ENCODE peak calls at places on chromosomes 16 and 17, in seven cellular contexts. L, G, T, V, Q, K and I are unnamed samples. For H3K4me1 and H3K9me3, the result is how much of the 10 kb centered on the place peaks cover.

GRCh38 chr17:47652570-47652969 is 2.9 kb downstream of the KPNB1 start:
- DNase-seq in T (no peak), G (no peak), Q (no peak), L (no peak), V (no peak), K (no peak), I (no peak)

GRCh38 chr17:5424909-5425308 is 4.9 kb downstream of the RPAIN start:
- DNase-seq in G (no peak), L (no peak), Q (no peak), K (no peak), V (no peak), T (no peak), I (no peak)

GRCh38 chr16:17518441-17518840 is 47.7 kb upstream of the XYLT1 start:
- DNase-seq in L (no peak), G (no peak), V (no peak), K (no peak), Q (no peak), T (no peak), I (no peak)

GRCh38 chr16:47727131-47727530 is 266.0 kb downstream of the PHKB start:
- DNase-seq in K (no peak), V (no peak), T (no peak), G (no peak), L (no peak), Q (no peak), I (no peak)

GRCh38 chr17:5640726-5641125 is 56.4 kb upstream of the NLRP1 start:
- DNase-seq in G (no peak), T (no peak), K (no peak), L (no peak), V (no peak), Q (no peak), I (no peak)

GRCh38 chr16:88389191-88389590 is 6.4 kb downstream of the ZNF469 start:
- DNase-seq in T (no peak), L (no peak), V (no peak), G (no peak), Q (no peak), K (no peak), I (no peak)

GRCh38 chr16:54283735-54284318 is 2.8 kb downstream of the IRX3 start:
- DNase-seq in L (no peak), G (no peak), T (no peak), Q (no peak), V (no peak), K (no peak), I (no peak)

GRCh38 chr16:11857161-11857560 is 5.8 kb upstream of the RSL1D1 start:
- DNase-seq in Q (no peak), V (no peak), G (no peak), K (no peak), L (no peak), T (no peak), I (no peak)

GRCh38 chr17:4641297-4642195 is at the start of gene ALOX15:
- DNase-seq in Q (no peak), T (no peak), K (no peak), G (no peak), V (no peak), L (no peak), I (no peak)

GRCh38 chr17:48054238-48055185 is 6.4 kb downstream of the NFE2L1 start:
- DNase-seq in V (peak), L (peak), G (peak), T (peak), Q (peak), K (peak), I (peak)

GRCh38 chr17:66661411-66661843 is 173.5 kb upstream of the CACNG5 start:
- DNase-seq in V (no peak), K (peak), G (no peak), T (no peak), L (no peak), Q (no peak), I (no peak)

GRCh38 chr17:81381632-81382577 is 13.4 kb upstream of the BAHCC1 start:
- DNase-seq in L (no peak), V (no peak), T (peak), Q (no peak), K (no peak), G (no peak), I (no peak)

GRCh38 chr17:48238933-48239602 is 131.5 kb downstream of the SNX11 start:
- DNase-seq in G (no peak), K (no peak), T (no peak), Q (no peak), V (no peak), L (no peak), I (no peak)

GRCh38 chr17:8359769-8360168 is 16.7 kb downstream of the KRABD2 start:
- DNase-seq in K (no peak), T (no peak), Q (no peak), V (peak), L (peak), G (no peak), I (no peak)

GRCh38 chr16:14539156-14539555 is 90.9 kb downstream of the PARN start:
- DNase-seq in Q (no peak), G (no peak), L (no peak), T (no peak), V (no peak), K (no peak), I (no peak)

GRCh38 chr17:82372591-82373452 is 1.3 kb downstream of the UTS2R start:
- DNase-seq in L (no peak), K (no peak), V (no peak), T (no peak), G (no peak), Q (peak), I (no peak)

GRCh38 chr16:30805370-30806169 is 18.6 kb upstream of the ZNF629 start:
- DNase-seq in V (peak), K (peak), L (peak), T (peak), G (no peak), Q (peak), I (peak)

GRCh38 chr16:15757630-15758251 is 99.1 kb downstream of the MYH11 start:
- DNase-seq in Q (no peak), G (no peak), L (no peak), T (no peak), K (no peak), V (no peak), I (no peak)

GRCh38 chr16:24635900-24636610 is 93.4 kb upstream of the TNRC6A start:
- DNase-seq in T (peak), K (peak), Q (peak), L (peak), V (peak), G (no peak), I (peak)

GRCh38 chr17:48064638-48065037 is 16.5 kb downstream of the NFE2L1 start:
- DNase-seq in L (no peak), G (no peak), Q (no peak), K (no peak), V (no peak), T (no peak), I (no peak)

GRCh38 chr16:8924214-8924613 is 39.5 kb downstream of the USP7 start:
- DNase-seq in L (peak), Q (peak), G (no peak), K (peak), T (peak), V (peak), I (no peak)

GRCh38 chr17:4998027-4998665 is 396 bp downstream of the KIF1C start:
- DNase-seq in L (peak), V (peak), G (no peak), K (no peak), T (peak), Q (peak), I (peak)

GRCh38 chr16:82016268-82016667 is 5.0 kb upstream of the SDR42E1 start:
- DNase-seq in T (no peak), K (peak), Q (no peak), G (no peak), L (no peak), V (peak), I (no peak)

GRCh38 chr16:25372716-25373115 is 115.1 kb upstream of the ZKSCAN2 start:
- DNase-seq in K (no peak), Q (no peak), G (no peak), T (no peak), L (no peak), V (no peak), I (no peak)

GRCh38 chr16:84367297-84367680 is 1.0 kb upstream of the ATP2C2 start:
- DNase-seq in K (no peak), T (no peak), L (no peak), V (no peak), Q (no peak), G (no peak), I (no peak)
- H3K4me1 ChIP-seq in K (under half), T (under half), L (under half), V (under half), Q (under half), G (under half), I (under half)

GRCh38 chr16:77787452-77787851 is 912 bp upstream of the VAT1L start:
- DNase-seq in K (no peak), L (no peak), Q (no peak), V (no peak), T (no peak), G (no peak), I (no peak)

GRCh38 chr16:77785365-77785764 is 3.0 kb upstream of the VAT1L start:
- DNase-seq in V (no peak), L (no peak), T (no peak), G (no peak), Q (no peak), K (no peak), I (no peak)

GRCh38 chr16:77782694-77783093 is 5.7 kb upstream of the VAT1L start:
- DNase-seq in T (no peak), Q (no peak), G (no peak), V (no peak), L (no peak), K (no peak), I (no peak)

GRCh38 chr16:77786448-77786847 is 1.9 kb upstream of the VAT1L start:
- DNase-seq in Q (no peak), T (no peak), V (no peak), G (no peak), L (no peak), K (no peak), I (no peak)

DNA sequence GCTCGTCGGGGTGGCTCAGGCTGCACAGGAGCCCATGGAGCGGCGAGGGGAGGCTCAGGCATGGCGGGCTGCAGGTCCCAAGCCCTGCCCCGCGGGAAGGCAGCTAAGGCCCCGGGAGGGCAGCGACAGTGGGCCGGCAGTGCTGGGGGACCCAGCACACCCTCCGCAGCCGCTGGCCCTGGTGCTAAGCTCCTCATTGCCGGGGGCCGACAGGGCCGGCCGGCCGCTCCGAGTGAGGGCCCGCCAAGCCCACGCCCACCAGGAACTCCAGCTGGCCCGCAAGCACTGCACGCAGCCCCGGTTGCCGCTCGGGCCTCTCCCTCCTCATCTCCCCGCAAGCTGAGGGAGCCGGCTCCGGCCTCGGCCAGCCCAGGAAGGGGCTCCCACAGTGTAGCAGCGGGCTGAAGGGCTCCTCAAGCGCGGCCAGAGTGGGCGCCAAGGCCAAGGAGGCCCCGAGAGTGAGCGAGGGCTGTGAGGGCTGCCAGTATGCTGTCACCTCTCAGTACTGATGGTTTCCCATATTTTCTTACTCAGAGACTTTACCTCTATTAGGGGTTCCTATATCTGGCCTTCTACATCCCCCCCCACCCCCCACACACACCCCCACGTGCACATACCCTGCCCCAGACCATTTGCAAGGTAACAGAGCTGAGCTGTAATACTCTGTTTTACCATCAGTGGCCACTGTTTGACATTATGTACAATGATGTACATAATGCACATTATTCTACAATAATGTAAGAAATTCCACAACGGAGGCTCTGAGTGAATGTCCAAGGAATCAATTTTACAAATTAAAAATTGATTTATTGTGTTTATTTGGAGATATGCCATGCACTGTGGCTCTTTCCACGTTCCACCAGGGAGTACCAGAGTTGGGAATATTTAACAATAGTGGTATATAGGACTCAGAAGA is 3.7 kb upstream of the VAT1L start:
- DNase-seq in V (no peak), K (no peak), G (no peak), Q (no peak), L (no peak), T (no peak), I (no peak)
- TF ChIP-seq CTCF in V (peak), K (no peak), G (no peak), Q (no peak), L (no peak), T (no peak), I (no peak)

DNA sequence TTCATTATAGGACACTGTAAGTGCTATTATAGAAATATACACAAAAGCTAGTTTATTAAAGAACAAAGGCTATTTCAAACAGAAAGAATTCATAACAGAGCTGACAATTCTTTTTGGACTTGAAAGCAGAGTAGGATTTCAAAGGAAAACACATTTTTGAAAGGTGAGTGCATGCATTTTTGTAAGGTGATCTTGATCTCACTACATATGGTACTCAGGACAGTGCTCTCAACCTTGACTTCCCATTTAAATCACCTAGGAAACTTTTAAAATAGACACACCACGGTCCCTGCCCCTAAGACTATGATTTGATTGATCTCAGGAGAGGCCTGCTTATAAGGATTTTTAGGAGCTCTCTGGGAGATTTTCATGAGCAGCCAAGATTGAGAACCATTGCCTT is 1362.0 kb downstream of the CDH8 start:
- DNase-seq in V (no peak), K (no peak), T (no peak), Q (no peak), L (no peak), G (no peak), I (no peak)
- H3K9me3 ChIP-seq in V (under half), K (under half), T (under half), Q (under half), L (under half), G (under half), I (under half)

GRCh38 chr17:52147431-52147830 is 11.1 kb downstream of the CA10 start:
- DNase-seq in L (no peak), G (no peak), K (no peak), T (no peak), V (no peak), Q (no peak), I (no peak)

GRCh38 chr17:52149626-52150025 is 8.9 kb downstream of the CA10 start:
- DNase-seq in K (no peak), G (no peak), V (no peak), Q (no peak), T (no peak), L (no peak), I (no peak)

GRCh38 chr17:52147872-52148271 is 10.6 kb downstream of the CA10 start:
- DNase-seq in T (no peak), G (no peak), V (no peak), K (no peak), Q (no peak), L (no peak), I (no peak)

GRCh38 chr17:52148969-52149351 is 9.6 kb downstream of the CA10 start:
- DNase-seq in L (no peak), T (no peak), K (peak), G (no peak), Q (no peak), V (no peak), I (no peak)

GRCh38 chr17:52148288-52148968 is 10.1 kb downstream of the CA10 start:
- DNase-seq in Q (no peak), V (no peak), G (no peak), T (no peak), K (no peak), L (no peak), I (no peak)
- H3K4me1 ChIP-seq in Q (under half), V (under half), G (under half), T (under half), K (under half), L (under half), I (under half)

DNA sequence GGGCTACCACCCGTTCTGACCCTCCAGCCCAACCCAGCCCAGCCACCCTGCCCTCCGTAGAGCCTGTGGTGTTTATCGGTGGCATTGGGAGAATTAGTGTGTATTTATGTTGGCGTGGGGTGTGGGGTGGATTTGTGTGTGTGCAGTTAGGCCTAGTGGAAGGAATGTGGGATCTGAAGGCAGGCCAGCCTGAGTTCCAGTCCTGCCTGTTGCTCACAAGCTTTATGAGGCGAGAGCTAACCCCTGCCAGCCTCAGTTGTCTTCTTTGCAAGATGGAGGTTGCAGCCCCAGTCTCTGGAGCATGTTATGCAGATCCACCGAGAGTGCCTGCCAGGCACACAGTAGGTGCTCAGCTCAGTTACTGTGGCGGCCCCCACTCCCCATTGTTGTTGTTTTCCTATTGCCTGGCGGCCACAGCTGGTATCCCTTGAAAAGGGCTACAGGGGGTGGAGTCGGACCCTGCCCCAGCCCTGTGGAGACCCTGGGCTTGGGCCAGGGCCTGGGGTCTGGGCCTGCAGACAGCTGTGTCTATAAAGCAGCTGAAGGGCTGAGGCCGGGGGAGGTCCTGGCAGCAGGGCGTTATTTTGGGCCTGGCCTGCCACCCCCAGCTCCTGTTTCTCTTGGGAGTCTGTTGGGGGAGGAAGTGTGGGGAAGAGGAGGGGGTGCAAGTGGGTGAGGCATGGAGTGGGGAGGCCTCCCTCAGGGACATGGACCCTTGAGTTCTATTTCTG is 5.1 kb downstream of the ERBB2 start:
- DNase-seq in V (no peak), Q (no peak), K (peak), T (no peak), L (no peak), G (no peak), I (no peak)
- TF ChIP-seq CTCF in V (peak), Q (peak), K (peak), T (no peak), L (no peak), G (no peak), I (no peak)

GRCh38 chr17:52477824-52478614 is 319.5 kb upstream of the CA10 start:
- DNase-seq in K (no peak), G (no peak), L (no peak), V (no peak), Q (no peak), T (no peak), I (no peak)
- H3K9me3 ChIP-seq in K (under half), G (under half), L (under half), V (under half), Q (under half), T (under half), I (under half)

GRCh38 chr17:57899822-57900221 is 50.0 kb upstream of the MRPS23 start:
- DNase-seq in T (peak), K (peak), L (no peak), Q (peak), V (no peak), G (no peak), I (peak)
- H3K4me1 ChIP-seq in T (half or more), K (half or more), L (half or more), Q (half or more), V (half or more), G (under half), I (under half)